ENCODE peak calls at places on chromosomes 7 and 10, in five cellular contexts. A is NCI-H1092 treated with DMSO at 0.1 percent for 48 hours; X is NCI-H2227 treated with DMSO at 0.1 percent for 48 hours; J is HEK293T; E is stimulated activated CD8-positive, alpha-beta memory T cell treated with anti-CD3 and anti-CD28 coated beads, Interleukin-15, amount 100 ng/mL, for 1 hour. G is an unnamed sample.

GRCh38 chr7:99623091-99623693 is 6.4 kb downstream of the ZSCAN25 start:
- DNase-seq in A (no peak), X (no peak), J (no peak), E (no peak), G (no peak)

GRCh38 chr10:112732277-112732891 is 217.7 kb upstream of the TCF7L2 start:
- DNase-seq in A (no peak), X (no peak), J (no peak), E (no peak), G (no peak)

GRCh38 chr10:132899054-132899750 is 43.2 kb downstream of the CFAP46 start:
- DNase-seq in A (no peak), X (no peak), J (no peak), E (no peak), G (no peak)

GRCh38 chr7:130956417-130957139 is 222.6 kb upstream of the KLF14 start:
- DNase-seq in A (no peak), X (no peak), J (no peak), E (no peak), G (no peak)

GRCh38 chr7:119900996-119901395 is 372.0 kb upstream of the KCND2 start:
- DNase-seq in A (no peak), X (no peak), J (no peak), E (no peak), G (no peak)

GRCh38 chr7:123689250-123689649 is 33.6 kb downstream of the LMOD2 start:
- DNase-seq in A (no peak), X (no peak), J (no peak), E (no peak), G (no peak)

GRCh38 chr10:29635711-29636144 is 957 bp upstream of the SVIL start:
- DNase-seq in A (no peak), X (no peak), J (no peak), E (no peak), G (no peak)

GRCh38 chr10:73480158-73480557 is 15.7 kb downstream of the PPP3CB start:
- DNase-seq in A (no peak), X (no peak), J (no peak), E (no peak), G (peak)

GRCh38 chr10:28853195-28853594 is 175.9 kb downstream of the BAMBI start:
- DNase-seq in A (no peak), X (no peak), J (no peak), E (no peak), G (no peak)

GRCh38 chr10:112250555-112250954 is 32.6 kb upstream of the TECTB start:
- DNase-seq in A (no peak), X (no peak), J (no peak), E (no peak), G (no peak)

GRCh38 chr7:81534996-81535395 is 234.9 kb downstream of the HGF start:
- DNase-seq in A (no peak), X (no peak), J (no peak), E (no peak), G (no peak)

GRCh38 chr10:125201791-125202622 is 41.6 kb upstream of the CTBP2 start:
- DNase-seq in A (no peak), X (no peak), J (no peak), E (no peak), G (no peak)

GRCh38 chr10:43340619-43341018 is 30.8 kb upstream of the FXYD4 start:
- DNase-seq in A (no peak), X (no peak), J (no peak), E (no peak), G (no peak)

G was measured in GM20000.